ENCODE peak calls at places on chromosomes 3 and 15, in eight cellular contexts. One of them, this sample, is unnamed.

GRCh38 chr3:127697531-127698240 is 24.9 kb downstream of the ABTB1 start:
- DNase-seq in NCI-H460: peak
- DNase-seq in RPMI7951: peak
- DNase-seq in stimulated activated CD4-positive, alpha-beta T cell treated with anti-CD3 and anti-CD28 coated beads, Interleukin-4, amount 100 ng/mL, for 1 hour: peak
- DNase-seq in RCC 7860: peak
- DNase-seq in activated CD4-positive, alpha-beta T cell treated with anti-CD3 and anti-CD28 coated beads, Interleukin-2, amount 10 ng/mL, durations not matched to agents 24 days and 14 days: peak
- DNase-seq in astrocyte of the spinal cord: peak
- DNase-seq in osteoblast: peak
- DNase-seq in this sample: peak

GRCh38 chr3:55608266-55608937 is 121.3 kb upstream of the WNT5A start:
- DNase-seq in astrocyte of the spinal cord: no peak
- DNase-seq in RPMI7951: no peak
- DNase-seq in activated CD4-positive, alpha-beta T cell treated with anti-CD3 and anti-CD28 coated beads, Interleukin-2, amount 10 ng/mL, durations not matched to agents 24 days and 14 days: no peak
- DNase-seq in NCI-H460: no peak
- DNase-seq in osteoblast: no peak
- DNase-seq in stimulated activated CD4-positive, alpha-beta T cell treated with anti-CD3 and anti-CD28 coated beads, Interleukin-4, amount 100 ng/mL, for 1 hour: no peak
- DNase-seq in RCC 7860: no peak
- DNase-seq in this sample: no peak

GRCh38 chr3:133924041-133924440 is 28.4 kb upstream of the RAB6B start:
- DNase-seq in RPMI7951: no peak
- DNase-seq in NCI-H460: no peak
- DNase-seq in astrocyte of the spinal cord: no peak
- DNase-seq in RCC 7860: no peak
- DNase-seq in activated CD4-positive, alpha-beta T cell treated with anti-CD3 and anti-CD28 coated beads, Interleukin-2, amount 10 ng/mL, durations not matched to agents 24 days and 14 days: no peak
- DNase-seq in stimulated activated CD4-positive, alpha-beta T cell treated with anti-CD3 and anti-CD28 coated beads, Interleukin-4, amount 100 ng/mL, for 1 hour: no peak
- DNase-seq in osteoblast: peak
- DNase-seq in this sample: no peak

GRCh38 chr3:49513494-49514179 is 40.6 kb upstream of the BSN start:
- DNase-seq in RPMI7951: no peak
- DNase-seq in NCI-H460: no peak
- DNase-seq in activated CD4-positive, alpha-beta T cell treated with anti-CD3 and anti-CD28 coated beads, Interleukin-2, amount 10 ng/mL, durations not matched to agents 24 days and 14 days: no peak
- DNase-seq in osteoblast: no peak
- DNase-seq in stimulated activated CD4-positive, alpha-beta T cell treated with anti-CD3 and anti-CD28 coated beads, Interleukin-4, amount 100 ng/mL, for 1 hour: no peak
- DNase-seq in RCC 7860: no peak
- DNase-seq in astrocyte of the spinal cord: no peak
- DNase-seq in this sample: no peak

GRCh38 chr3:154779571-154779970 is 300.5 kb upstream of the MME start:
- DNase-seq in NCI-H460: no peak
- DNase-seq in RCC 7860: peak
- DNase-seq in astrocyte of the spinal cord: peak
- DNase-seq in osteoblast: peak
- DNase-seq in activated CD4-positive, alpha-beta T cell treated with anti-CD3 and anti-CD28 coated beads, Interleukin-2, amount 10 ng/mL, durations not matched to agents 24 days and 14 days: no peak
- DNase-seq in stimulated activated CD4-positive, alpha-beta T cell treated with anti-CD3 and anti-CD28 coated beads, Interleukin-4, amount 100 ng/mL, for 1 hour: no peak
- DNase-seq in RPMI7951: peak
- DNase-seq in this sample: no peak

GRCh38 chr3:139439278-139439677 is 37.0 kb downstream of the RBP2 start:
- DNase-seq in astrocyte of the spinal cord: no peak
- DNase-seq in osteoblast: no peak
- DNase-seq in RPMI7951: no peak
- DNase-seq in activated CD4-positive, alpha-beta T cell treated with anti-CD3 and anti-CD28 coated beads, Interleukin-2, amount 10 ng/mL, durations not matched to agents 24 days and 14 days: no peak
- DNase-seq in NCI-H460: no peak
- DNase-seq in stimulated activated CD4-positive, alpha-beta T cell treated with anti-CD3 and anti-CD28 coated beads, Interleukin-4, amount 100 ng/mL, for 1 hour: no peak
- DNase-seq in RCC 7860: no peak
- DNase-seq in this sample: no peak

GRCh38 chr3:105775368-105775767 is 93.4 kb downstream of the CBLB start:
- DNase-seq in NCI-H460: no peak
- DNase-seq in activated CD4-positive, alpha-beta T cell treated with anti-CD3 and anti-CD28 coated beads, Interleukin-2, amount 10 ng/mL, durations not matched to agents 24 days and 14 days: no peak
- DNase-seq in RCC 7860: no peak
- DNase-seq in astrocyte of the spinal cord: no peak
- DNase-seq in RPMI7951: no peak
- DNase-seq in osteoblast: no peak
- DNase-seq in stimulated activated CD4-positive, alpha-beta T cell treated with anti-CD3 and anti-CD28 coated beads, Interleukin-4, amount 100 ng/mL, for 1 hour: no peak
- DNase-seq in this sample: no peak

GRCh38 chr3:120559228-120560061 is 36.7 kb upstream of the NDUFB4 start:
- DNase-seq in stimulated activated CD4-positive, alpha-beta T cell treated with anti-CD3 and anti-CD28 coated beads, Interleukin-4, amount 100 ng/mL, for 1 hour: no peak
- DNase-seq in activated CD4-positive, alpha-beta T cell treated with anti-CD3 and anti-CD28 coated beads, Interleukin-2, amount 10 ng/mL, durations not matched to agents 24 days and 14 days: no peak
- DNase-seq in astrocyte of the spinal cord: peak
- DNase-seq in NCI-H460: peak
- DNase-seq in osteoblast: peak
- DNase-seq in RCC 7860: peak
- DNase-seq in RPMI7951: peak
- DNase-seq in this sample: no peak

GRCh38 chr3:134852893-134853351 is 57.9 kb downstream of the EPHB1 start:
- DNase-seq in stimulated activated CD4-positive, alpha-beta T cell treated with anti-CD3 and anti-CD28 coated beads, Interleukin-4, amount 100 ng/mL, for 1 hour: no peak
- DNase-seq in astrocyte of the spinal cord: no peak
- DNase-seq in NCI-H460: no peak
- DNase-seq in activated CD4-positive, alpha-beta T cell treated with anti-CD3 and anti-CD28 coated beads, Interleukin-2, amount 10 ng/mL, durations not matched to agents 24 days and 14 days: peak
- DNase-seq in RPMI7951: no peak
- DNase-seq in RCC 7860: no peak
- DNase-seq in osteoblast: no peak
- DNase-seq in this sample: peak

GRCh38 chr3:5634411-5634810 is 446.9 kb downstream of the EDEM1 start:
- DNase-seq in astrocyte of the spinal cord: no peak
- DNase-seq in RPMI7951: no peak
- DNase-seq in activated CD4-positive, alpha-beta T cell treated with anti-CD3 and anti-CD28 coated beads, Interleukin-2, amount 10 ng/mL, durations not matched to agents 24 days and 14 days: no peak
- DNase-seq in osteoblast: no peak
- DNase-seq in NCI-H460: no peak
- DNase-seq in RCC 7860: no peak
- DNase-seq in stimulated activated CD4-positive, alpha-beta T cell treated with anti-CD3 and anti-CD28 coated beads, Interleukin-4, amount 100 ng/mL, for 1 hour: no peak
- DNase-seq in this sample: no peak

GRCh38 chr3:38450853-38451252 is 2.8 kb upstream of the ACVR2B start:
- DNase-seq in osteoblast: no peak
- DNase-seq in activated CD4-positive, alpha-beta T cell treated with anti-CD3 and anti-CD28 coated beads, Interleukin-2, amount 10 ng/mL, durations not matched to agents 24 days and 14 days: no peak
- DNase-seq in NCI-H460: no peak
- DNase-seq in RCC 7860: no peak
- DNase-seq in astrocyte of the spinal cord: no peak
- DNase-seq in stimulated activated CD4-positive, alpha-beta T cell treated with anti-CD3 and anti-CD28 coated beads, Interleukin-4, amount 100 ng/mL, for 1 hour: no peak
- DNase-seq in RPMI7951: no peak
- DNase-seq in this sample: no peak

GRCh38 chr15:73802336-73803105 is 49.4 kb upstream of the INSYN1 start:
- DNase-seq in RPMI7951: no peak
- DNase-seq in astrocyte of the spinal cord: no peak
- DNase-seq in RCC 7860: no peak
- DNase-seq in stimulated activated CD4-positive, alpha-beta T cell treated with anti-CD3 and anti-CD28 coated beads, Interleukin-4, amount 100 ng/mL, for 1 hour: no peak
- DNase-seq in NCI-H460: no peak
- DNase-seq in activated CD4-positive, alpha-beta T cell treated with anti-CD3 and anti-CD28 coated beads, Interleukin-2, amount 10 ng/mL, durations not matched to agents 24 days and 14 days: no peak
- DNase-seq in osteoblast: no peak
- DNase-seq in this sample: no peak

GRCh38 chr3:69914395-69914794 is 85.1 kb upstream of the SAMMSON start:
- DNase-seq in NCI-H460: no peak
- DNase-seq in RCC 7860: peak
- DNase-seq in osteoblast: no peak
- DNase-seq in RPMI7951: no peak
- DNase-seq in stimulated activated CD4-positive, alpha-beta T cell treated with anti-CD3 and anti-CD28 coated beads, Interleukin-4, amount 100 ng/mL, for 1 hour: no peak
- DNase-seq in astrocyte of the spinal cord: no peak
- DNase-seq in activated CD4-positive, alpha-beta T cell treated with anti-CD3 and anti-CD28 coated beads, Interleukin-2, amount 10 ng/mL, durations not matched to agents 24 days and 14 days: no peak
- DNase-seq in this sample: no peak

GRCh38 chr3:94226058-94226457 is 163.2 kb downstream of the NSUN3 start:
- DNase-seq in stimulated activated CD4-positive, alpha-beta T cell treated with anti-CD3 and anti-CD28 coated beads, Interleukin-4, amount 100 ng/mL, for 1 hour: no peak
- DNase-seq in activated CD4-positive, alpha-beta T cell treated with anti-CD3 and anti-CD28 coated beads, Interleukin-2, amount 10 ng/mL, durations not matched to agents 24 days and 14 days: no peak
- DNase-seq in astrocyte of the spinal cord: peak
- DNase-seq in RCC 7860: peak
- DNase-seq in osteoblast: peak
- DNase-seq in RPMI7951: peak
- DNase-seq in NCI-H460: no peak
- DNase-seq in this sample: no peak

GRCh38 chr3:81516042-81516441 is 245.4 kb downstream of the GBE1 start:
- DNase-seq in stimulated activated CD4-positive, alpha-beta T cell treated with anti-CD3 and anti-CD28 coated beads, Interleukin-4, amount 100 ng/mL, for 1 hour: no peak
- DNase-seq in astrocyte of the spinal cord: no peak
- DNase-seq in osteoblast: no peak
- DNase-seq in RCC 7860: no peak
- DNase-seq in RPMI7951: no peak
- DNase-seq in NCI-H460: no peak
- DNase-seq in activated CD4-positive, alpha-beta T cell treated with anti-CD3 and anti-CD28 coated beads, Interleukin-2, amount 10 ng/mL, durations not matched to agents 24 days and 14 days: no peak
- DNase-seq in this sample: no peak

GRCh38 chr15:70354260-70354894 is 256.7 kb upstream of the TLE3 start:
- DNase-seq in activated CD4-positive, alpha-beta T cell treated with anti-CD3 and anti-CD28 coated beads, Interleukin-2, amount 10 ng/mL, durations not matched to agents 24 days and 14 days: no peak
- DNase-seq in astrocyte of the spinal cord: no peak
- DNase-seq in NCI-H460: no peak
- DNase-seq in osteoblast: no peak
- DNase-seq in RPMI7951: no peak
- DNase-seq in stimulated activated CD4-positive, alpha-beta T cell treated with anti-CD3 and anti-CD28 coated beads, Interleukin-4, amount 100 ng/mL, for 1 hour: no peak
- DNase-seq in RCC 7860: no peak
- DNase-seq in this sample: no peak

GRCh38 chr15:52284164-52284563 is 11.4 kb downstream of the MYO5C start:
- DNase-seq in NCI-H460: no peak
- DNase-seq in astrocyte of the spinal cord: peak
- DNase-seq in activated CD4-positive, alpha-beta T cell treated with anti-CD3 and anti-CD28 coated beads, Interleukin-2, amount 10 ng/mL, durations not matched to agents 24 days and 14 days: no peak
- DNase-seq in RCC 7860: no peak
- DNase-seq in RPMI7951: peak
- DNase-seq in osteoblast: peak
- DNase-seq in stimulated activated CD4-positive, alpha-beta T cell treated with anti-CD3 and anti-CD28 coated beads, Interleukin-4, amount 100 ng/mL, for 1 hour: no peak
- DNase-seq in this sample: no peak

GRCh38 chr15:70826634-70827033 is 27.3 kb downstream of the LARP6 start:
- DNase-seq in astrocyte of the spinal cord: peak
- DNase-seq in NCI-H460: peak
- DNase-seq in osteoblast: peak
- DNase-seq in RCC 7860: peak
- DNase-seq in RPMI7951: peak
- DNase-seq in activated CD4-positive, alpha-beta T cell treated with anti-CD3 and anti-CD28 coated beads, Interleukin-2, amount 10 ng/mL, durations not matched to agents 24 days and 14 days: no peak
- DNase-seq in stimulated activated CD4-positive, alpha-beta T cell treated with anti-CD3 and anti-CD28 coated beads, Interleukin-4, amount 100 ng/mL, for 1 hour: no peak
- DNase-seq in this sample: no peak